ENCODE peak calls at places on chromosomes 16 and 17, in six cellular contexts. One of them, this sample, is unnamed.

GRCh38 chr17:48543854-48544355 is 1.0 kb downstream of the HOXB2 start:
- DNase-seq in stomach: no peak
- DNase-seq in transverse colon: no peak
- DNase-seq in tibial nerve: no peak
- DNase-seq in GM12878: no peak
- DNase-seq in A549: no peak
- DNase-seq in this sample: no peak

GRCh38 chr16:87541882-87542234 is 49.0 kb upstream of the ZCCHC14 start:
- DNase-seq in tibial nerve: no peak
- DNase-seq in transverse colon: no peak
- DNase-seq in GM12878: no peak
- DNase-seq in stomach: no peak
- DNase-seq in A549: no peak
- DNase-seq in this sample: no peak

GRCh38 chr17:39404542-39405378 is 3.3 kb upstream of the FBXL20 start:
- DNase-seq in stomach: no peak
- DNase-seq in A549: peak
- DNase-seq in transverse colon: no peak
- DNase-seq in tibial nerve: no peak
- DNase-seq in GM12878: no peak
- DNase-seq in this sample: peak

GRCh38 chr17:76697702-76698465 is 12.9 kb downstream of the MXRA7 start:
- DNase-seq in stomach: no peak
- DNase-seq in transverse colon: no peak
- DNase-seq in GM12878: no peak
- DNase-seq in tibial nerve: no peak
- DNase-seq in A549: no peak
- DNase-seq in this sample: no peak

GRCh38 chr17:66691644-66692500 is 143.0 kb upstream of the CACNG5 start:
- DNase-seq in tibial nerve: peak
- DNase-seq in A549: peak
- DNase-seq in stomach: no peak
- DNase-seq in transverse colon: no peak
- DNase-seq in GM12878: no peak
- DNase-seq in this sample: no peak

GRCh38 chr17:16448490-16448889 is 33.1 kb downstream of the TRPV2 start:
- DNase-seq in tibial nerve: no peak
- DNase-seq in transverse colon: no peak
- DNase-seq in GM12878: no peak
- DNase-seq in A549: no peak
- DNase-seq in stomach: no peak
- DNase-seq in this sample: no peak

GRCh38 chr17:66287911-66288310 is 14.5 kb upstream of the PRKCA start:
- DNase-seq in transverse colon: peak
- DNase-seq in stomach: no peak
- DNase-seq in tibial nerve: no peak
- DNase-seq in GM12878: no peak
- DNase-seq in A549: peak
- DNase-seq in this sample: no peak

GRCh38 chr16:76446251-76446650 is 169.1 kb downstream of the CNTNAP4 start:
- DNase-seq in A549: no peak
- DNase-seq in transverse colon: no peak
- DNase-seq in GM12878: no peak
- DNase-seq in tibial nerve: no peak
- DNase-seq in stomach: no peak
- DNase-seq in this sample: no peak

GRCh38 chr16:70795513-70795912 is 5.4 kb downstream of the VAC14 start:
- DNase-seq in transverse colon: no peak
- DNase-seq in tibial nerve: no peak
- DNase-seq in stomach: no peak
- DNase-seq in GM12878: no peak
- DNase-seq in A549: no peak
- DNase-seq in this sample: no peak

GRCh38 chr16:23673971-23674614 is 4.6 kb upstream of the PLK1 start:
- DNase-seq in tibial nerve: no peak
- DNase-seq in transverse colon: no peak
- DNase-seq in A549: no peak
- DNase-seq in stomach: no peak
- DNase-seq in GM12878: no peak
- DNase-seq in this sample: no peak

GRCh38 chr16:68884391-68884790 is 41.1 kb downstream of the TANGO6 start:
- DNase-seq in transverse colon: no peak
- DNase-seq in tibial nerve: no peak
- DNase-seq in A549: no peak
- DNase-seq in GM12878: no peak
- DNase-seq in stomach: no peak
- DNase-seq in this sample: no peak

DNA sequence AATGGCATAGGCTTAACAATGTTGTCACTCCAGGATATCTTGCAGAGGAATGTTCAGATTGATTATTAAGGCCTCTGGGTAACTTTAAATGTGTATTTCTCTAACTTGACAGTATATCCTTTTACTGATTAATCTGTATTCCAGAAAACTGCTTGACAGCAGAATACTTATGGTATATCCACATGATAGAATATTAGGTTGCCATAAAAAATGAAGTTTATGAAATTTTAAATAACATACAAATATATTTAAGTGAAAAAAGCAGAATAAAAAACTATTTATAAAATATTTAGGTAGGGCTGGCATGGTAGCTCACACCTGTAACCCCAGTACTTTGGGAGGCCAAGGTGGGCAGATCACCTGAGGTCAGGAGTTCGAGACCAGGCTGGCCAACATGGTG is 106.7 kb downstream of the TRIM37 start:
- DNase-seq in tibial nerve: no peak
- DNase-seq in stomach: no peak
- DNase-seq in transverse colon: no peak
- DNase-seq in A549: no peak
- DNase-seq in GM12878: no peak
- DNase-seq in this sample: no peak
- H3K27ac ChIP-seq in tibial nerve: no peak
- H3K27ac ChIP-seq in stomach: no peak
- H3K27ac ChIP-seq in transverse colon: no peak
- H3K27ac ChIP-seq in A549: no peak
- H3K27ac ChIP-seq in GM12878: no peak
- H3K27ac ChIP-seq in this sample: no peak

DNA sequence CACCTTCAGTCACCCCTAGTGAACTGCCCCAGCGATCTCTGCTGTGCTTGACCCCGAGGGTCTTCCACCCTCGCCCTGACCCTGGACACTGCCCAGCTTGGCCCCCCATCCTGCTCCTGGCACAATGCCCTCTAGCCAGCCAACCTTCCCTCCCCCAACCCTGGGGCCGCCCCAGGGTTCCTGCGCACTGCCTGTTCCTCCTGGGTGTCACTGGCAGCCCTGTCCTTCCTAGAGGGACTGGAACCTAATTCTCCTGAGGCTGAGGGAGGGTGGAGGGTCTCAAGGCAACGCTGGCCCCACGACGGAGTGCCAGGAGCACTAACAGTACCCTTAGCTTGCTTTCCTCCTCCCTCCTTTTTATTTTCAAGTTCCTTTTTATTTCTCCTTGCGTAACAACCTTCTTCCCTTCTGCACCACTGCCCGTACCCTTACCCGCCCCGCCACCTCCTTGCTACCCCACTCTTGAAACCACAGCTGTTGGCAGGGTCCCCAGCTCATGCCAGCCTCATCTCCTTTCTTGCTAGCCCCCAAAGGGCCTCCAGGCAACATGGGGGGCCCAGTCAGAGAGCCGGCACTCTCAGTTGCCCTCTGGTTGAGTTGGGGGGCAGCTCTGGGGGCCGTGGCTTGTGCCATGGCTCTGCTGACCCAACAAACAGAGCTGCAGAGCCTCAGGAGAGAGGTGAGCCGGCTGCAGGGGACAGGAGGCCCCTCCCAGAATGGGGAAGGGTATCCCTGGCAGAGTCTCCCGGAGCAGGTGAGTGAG is at the start of gene TNFSF13:
- DNase-seq in transverse colon: peak
- DNase-seq in GM12878: no peak
- DNase-seq in A549: no peak
- DNase-seq in stomach: peak
- DNase-seq in tibial nerve: peak
- DNase-seq in this sample: no peak
- H3K4me3 ChIP-seq in transverse colon: peak
- H3K4me3 ChIP-seq in GM12878: peak
- H3K4me3 ChIP-seq in A549: no peak
- H3K4me3 ChIP-seq in stomach: peak
- H3K4me3 ChIP-seq in tibial nerve: peak
- H3K4me3 ChIP-seq in this sample: peak

GRCh38 chr17:61927211-61928100 is at the start of gene INTS2:
- DNase-seq in stomach: peak
- DNase-seq in A549: peak
- DNase-seq in tibial nerve: peak
- DNase-seq in transverse colon: peak
- DNase-seq in GM12878: peak
- DNase-seq in this sample: peak
- TF ChIP-seq EP300 in stomach: no peak
- TF ChIP-seq EP300 in A549: no peak
- TF ChIP-seq EP300 in tibial nerve: peak
- TF ChIP-seq EP300 in transverse colon: no peak
- TF ChIP-seq EP300 in GM12878: peak
- TF ChIP-seq EP300 in this sample: no peak

GRCh38 chr17:45022655-45023339 is 28.6 kb downstream of the DCAKD start:
- DNase-seq in tibial nerve: no peak
- DNase-seq in stomach: no peak
- DNase-seq in GM12878: peak
- DNase-seq in transverse colon: no peak
- DNase-seq in A549: no peak
- DNase-seq in this sample: no peak
- H3K27ac ChIP-seq in tibial nerve: peak
- H3K27ac ChIP-seq in stomach: no peak
- H3K27ac ChIP-seq in GM12878: no peak
- H3K27ac ChIP-seq in transverse colon: no peak
- H3K27ac ChIP-seq in A549: no peak
- H3K27ac ChIP-seq in this sample: peak

GRCh38 chr17:17834974-17835373 is 1.8 kb downstream of the SREBF1 start:
- DNase-seq in GM12878: no peak
- DNase-seq in stomach: no peak
- DNase-seq in tibial nerve: no peak
- DNase-seq in A549: no peak
- DNase-seq in transverse colon: no peak
- DNase-seq in this sample: no peak
- H3K4me3 ChIP-seq in GM12878: peak
- H3K4me3 ChIP-seq in stomach: peak
- H3K4me3 ChIP-seq in tibial nerve: no peak
- H3K4me3 ChIP-seq in A549: peak
- H3K4me3 ChIP-seq in transverse colon: no peak
- H3K4me3 ChIP-seq in this sample: peak

DNA sequence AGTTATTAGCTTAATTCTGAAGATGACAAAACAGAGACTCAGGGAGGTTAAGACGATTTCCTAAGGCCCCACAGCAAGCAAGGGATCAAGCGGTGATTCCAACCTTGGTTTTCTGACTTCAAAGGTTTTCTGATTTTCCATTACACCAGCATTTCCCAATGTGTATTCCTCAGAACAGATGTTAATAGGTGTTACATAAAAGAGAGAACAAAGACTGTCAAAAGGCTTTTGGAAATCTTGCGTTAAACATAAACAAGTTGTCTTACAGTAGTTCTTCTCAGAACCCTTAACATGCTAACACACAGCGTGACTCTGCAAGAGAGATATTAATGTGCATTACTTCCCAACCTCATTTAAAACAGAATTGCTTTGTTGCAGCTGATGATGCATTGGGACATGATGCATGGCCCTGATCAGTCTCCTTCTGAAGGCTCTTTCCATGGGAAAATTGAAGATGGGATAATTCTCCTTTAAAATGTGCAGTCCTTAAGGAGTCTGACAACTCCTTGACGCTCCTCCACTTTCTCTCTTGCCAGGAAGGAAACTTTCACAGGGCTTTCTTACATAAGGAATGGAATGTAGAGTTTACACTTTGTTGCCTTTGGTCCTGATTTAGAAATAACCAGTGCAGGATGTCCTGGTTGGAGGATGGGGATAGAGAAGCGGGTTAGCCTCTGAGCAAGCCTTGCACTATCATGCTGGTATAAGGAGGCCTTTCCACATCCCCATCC is 21.5 kb upstream of the MMD start:
- DNase-seq in A549: no peak
- DNase-seq in transverse colon: no peak
- DNase-seq in GM12878: no peak
- DNase-seq in tibial nerve: no peak
- DNase-seq in stomach: no peak
- DNase-seq in this sample: no peak
- TF ChIP-seq EP300 in A549: no peak
- TF ChIP-seq EP300 in transverse colon: peak
- TF ChIP-seq EP300 in GM12878: no peak
- TF ChIP-seq EP300 in tibial nerve: no peak
- TF ChIP-seq EP300 in stomach: no peak
- TF ChIP-seq EP300 in this sample: peak

DNA sequence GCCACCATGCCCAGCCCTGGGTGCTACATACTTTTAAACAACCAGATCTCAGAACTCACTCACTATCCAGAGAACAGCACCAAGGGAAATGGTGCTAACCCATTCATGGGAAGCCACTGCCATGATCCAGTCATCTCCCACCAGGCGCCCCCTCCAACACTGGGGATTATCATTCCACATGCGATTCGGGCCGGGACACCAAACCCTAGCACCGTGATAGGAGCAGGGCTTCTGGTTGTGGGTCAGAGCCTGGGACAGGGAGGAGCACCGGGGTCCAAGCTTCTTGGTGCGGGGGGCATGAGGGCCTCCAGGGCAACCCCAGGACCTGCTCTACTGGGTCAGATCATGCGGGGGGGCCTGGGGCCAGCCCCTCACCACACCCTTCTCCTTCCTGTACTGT is 4.5 kb downstream of the TMEM235 start:
- DNase-seq in A549: no peak
- DNase-seq in tibial nerve: no peak
- DNase-seq in transverse colon: no peak
- DNase-seq in stomach: no peak
- DNase-seq in GM12878: no peak
- DNase-seq in this sample: no peak
- H3K27ac ChIP-seq in A549: no peak
- H3K27ac ChIP-seq in tibial nerve: no peak
- H3K27ac ChIP-seq in transverse colon: no peak
- H3K27ac ChIP-seq in stomach: no peak
- H3K27ac ChIP-seq in GM12878: no peak
- H3K27ac ChIP-seq in this sample: no peak

This sample was measured in suprapubic skin.